ENCODE peak calls at places on chromosome 9, in five cellular contexts. P is fibroblast of pulmonary artery, B is transverse colon, W is choroid plexus epithelial cell, G is MM.1S. F is an unnamed sample.

GRCh38 chr9:78863531-78863930 is 566.6 kb downstream of the PSAT1 start:
- DNase-seq in P (no peak), B (no peak), G (no peak), W (peak; percentile 44), F (no peak)

GRCh38 chr9:135461936-135462335 is 17.6 kb upstream of the PPP1R26 start:
- DNase-seq in B (no peak), W (no peak), P (no peak), G (no peak), F (no peak)

GRCh38 chr9:79655571-79655970 is 83.8 kb downstream of the TLE4 start:
- DNase-seq in P (no peak), B (no peak), G (no peak), W (no peak), F (no peak)

GRCh38 chr9:33290994-33291397 is 680 bp downstream of the NFX1 start:
- DNase-seq in G (peak; percentile 16), P (no peak), W (no peak), B (no peak), F (peak; percentile 97)

GRCh38 chr9:111516061-111516465 is 8.9 kb upstream of the ZNF483 start:
- DNase-seq in W (peak; percentile 37), P (peak; percentile 15), B (no peak), G (peak; percentile 15), F (peak; percentile 35)

GRCh38 chr9:26375448-26375847 is 517.2 kb downstream of the CAAP1 start:
- DNase-seq in B (no peak), G (no peak), W (no peak), P (no peak), F (peak; percentile 2)

GRCh38 chr9:114696814-114697544 is 15.0 kb upstream of the TEX48 start:
- DNase-seq in B (no peak), G (peak; percentile 78), W (peak; percentile 34), P (no peak), F (peak; percentile 53)

GRCh38 chr9:114930063-114930812 is at the start of gene TNFSF8:
- DNase-seq in B (peak; percentile 35), P (no peak), G (no peak), W (no peak), F (no peak)

GRCh38 chr9:17018001-17018491 is 116.8 kb upstream of the CNTLN start:
- DNase-seq in B (no peak), G (no peak), P (peak; percentile 16), W (peak; percentile 14), F (peak; percentile 99)

GRCh38 chr9:12933957-12934356 is 159.1 kb downstream of the LURAP1L start:
- DNase-seq in B (no peak), G (no peak), W (no peak), P (peak; percentile 38), F (peak; percentile 60)

GRCh38 chr9:69771775-69772418 is 12.1 kb upstream of the PTAR1 start:
- DNase-seq in P (peak; percentile 74), G (no peak), W (peak; percentile 53), B (no peak), F (peak; percentile 95)

GRCh38 chr9:104808030-104808614 is 44.2 kb downstream of the NIPSNAP3B start:
- DNase-seq in G (no peak), W (peak; percentile 77), P (peak; percentile 64), B (no peak), F (peak; percentile 71)

GRCh38 chr9:122076773-122077172 is 16.3 kb downstream of the TTLL11 start:
- DNase-seq in G (no peak), W (no peak), P (no peak), B (no peak), F (no peak)

GRCh38 chr9:76756273-76756650 is 8.0 kb upstream of the PCA3 start:
- DNase-seq in B (peak; percentile 31), W (peak; percentile 30), G (no peak), P (peak; percentile 38), F (peak; percentile 44)

GRCh38 chr9:112665347-112665746 is 52.6 kb downstream of the INIP start:
- DNase-seq in W (peak; percentile 63), B (no peak), P (peak; percentile 41), G (no peak), F (peak; percentile 45)

GRCh38 chr9:131288217-131288616 is 1.3 kb upstream of the PLPP7 start:
- DNase-seq in W (no peak), P (no peak), G (no peak), B (no peak), F (no peak)

GRCh38 chr9:129523953-129524847 is 96.7 kb downstream of the C9orf50 start:
- DNase-seq in P (no peak), G (no peak), B (no peak), W (no peak), F (no peak)

GRCh38 chr9:120730661-120731514 is 16.6 kb upstream of the MEGF9 start:
- DNase-seq in W (peak; percentile 93), P (peak; percentile 91), G (no peak), B (no peak), F (peak; percentile 86)

GRCh38 chr9:136945333-136946227 is 537 bp downstream of the C8G start:
- DNase-seq in G (no peak), B (no peak), P (no peak), W (no peak), F (no peak)

GRCh38 chr9:105191508-105192118 is 52.8 kb upstream of the SLC44A1 start:
- DNase-seq in G (peak; percentile 83), W (peak; percentile 70), P (no peak), B (no peak), F (peak; percentile 92)

GRCh38 chr9:71820516-71820915 is 52.2 kb upstream of the CEMIP2 start:
- DNase-seq in B (no peak), W (peak; percentile 7), P (peak; percentile 8), G (no peak), F (peak; percentile 21)

GRCh38 chr9:129185991-129186390 is 7.9 kb upstream of the IER5L start:
- DNase-seq in P (no peak), W (peak; percentile 39), G (peak; percentile 63), B (no peak), F (no peak)

GRCh38 chr9:16344343-16344742 is 526.1 kb downstream of the BNC2 start:
- DNase-seq in W (peak; percentile 89), P (peak; percentile 91), G (no peak), B (no peak), F (peak; percentile 98)

GRCh38 chr9:16154570-16155078 is 601.8 kb downstream of the CCDC171 start:
- DNase-seq in B (peak; percentile 43), W (peak; percentile 30), P (peak; percentile 31), G (peak; percentile 69), F (peak; percentile 35)

GRCh38 chr9:28396058-28396457 is 822.8 kb upstream of the C9orf72 start:
- DNase-seq in P (no peak), B (no peak), G (no peak), W (no peak), F (no peak)

GRCh38 chr9:81588148-81588874 is 101.0 kb downstream of the TLE1 start:
- DNase-seq in B (peak; percentile 44), G (no peak), P (peak; percentile 61), W (peak; percentile 87), F (peak; percentile 39)

GRCh38 chr9:116756995-116757394 is 69.9 kb downstream of the TRIM32 start:
- DNase-seq in W (no peak), B (no peak), G (no peak), P (no peak), F (no peak)
- H3K4me3 ChIP-seq in W (no peak overlapping the region), B (no peak overlapping the region), G (no peak overlapping the region), P (no peak overlapping the region), F (no peak overlapping the region)

GRCh38 chr9:95025213-95026170 is 292.0 kb downstream of the FANCC start:
- DNase-seq in W (peak; percentile 95), P (peak; percentile 96), B (peak; percentile 62), G (no peak), F (peak; percentile 92)
- TF ChIP-seq CTCF in W (peak; percentile 64), P (peak; percentile 60), B (peak; percentile 33), G (no peak), F (peak; percentile 48)

GRCh38 chr9:132513416-132513815 is 69.0 kb upstream of the BARHL1 start:
- DNase-seq in B (no peak), W (no peak), P (no peak), G (no peak), F (no peak)

GRCh38 chr9:132516911-132517310 is 65.5 kb upstream of the BARHL1 start:
- DNase-seq in G (no peak), W (no peak), P (no peak), B (no peak), F (no peak)

GRCh38 chr9:132514011-132514744 is 68.2 kb upstream of the BARHL1 start:
- DNase-seq in P (no peak), G (no peak), B (no peak), W (no peak), F (no peak)

GRCh38 chr9:132516301-132516700 is 66.1 kb upstream of the BARHL1 start:
- DNase-seq in W (peak; percentile 13), G (no peak), P (no peak), B (no peak), F (no peak)

GRCh38 chr9:132514821-132515220 is 67.6 kb upstream of the BARHL1 start:
- DNase-seq in W (no peak), G (no peak), B (no peak), P (no peak), F (no peak)
- H3K4me3 ChIP-seq in W (no peak overlapping the region), G (no peak overlapping the region), B (no peak overlapping the region), P (no peak overlapping the region), F (no peak overlapping the region)

GRCh38 chr9:2622361-2623045 is 916 bp downstream of the VLDLR start:
- DNase-seq in B (peak; percentile 11), G (no peak), W (no peak), P (peak; percentile 25), F (no peak)
- TF ChIP-seq CTCF in B (no peak), G (no peak), W (no peak), P (no peak), F (no peak)